ENCODE peak calls at places on chromosomes 5 and 9, in six cellular contexts. U is IMR-90, C is tibial nerve, F is breast epithelium, H is NB4, M is suprapubic skin. X is an unnamed sample.

GRCh38 chr9:105290401-105290800 is 46.0 kb downstream of the SLC44A1 start:
- DNase-seq in F (peak), C (no peak), U (peak), M (no peak), H (no peak), X (no peak)

GRCh38 chr5:65967288-65968066 is 41.1 kb downstream of the ERBIN start:
- DNase-seq in M (no peak), H (no peak), F (no peak), U (peak), C (no peak), X (no peak)

GRCh38 chr5:66814146-66814991 is 218.2 kb downstream of the MAST4 start:
- DNase-seq in H (peak), U (peak), C (peak), M (no peak), F (no peak), X (peak)

GRCh38 chr9:133946840-133947486 is 45.2 kb downstream of the VAV2 start:
- DNase-seq in U (no peak), M (no peak), H (no peak), F (no peak), C (no peak), X (no peak)

GRCh38 chr5:173764321-173765029 is 123.7 kb upstream of the CPEB4 start:
- DNase-seq in H (peak), F (peak), C (peak), M (peak), U (peak), X (peak)

GRCh38 chr9:77714077-77714549 is 66.0 kb upstream of the GNA14 start:
- DNase-seq in U (peak), C (no peak), F (no peak), H (peak), M (no peak), X (no peak)

GRCh38 chr5:65625743-65626142 is 916 bp downstream of the SHLD3 start:
- DNase-seq in M (no peak), H (peak), F (no peak), U (no peak), C (no peak), X (no peak)

GRCh38 chr5:2131826-2132496 is 249.2 kb upstream of the IRX4 start:
- DNase-seq in H (no peak), F (no peak), C (no peak), M (no peak), U (no peak), X (no peak)

GRCh38 chr5:83281658-83282057 is 189.9 kb upstream of the VCAN start:
- DNase-seq in C (no peak), F (no peak), M (no peak), U (peak), H (no peak), X (no peak)

GRCh38 chr9:95070549-95071021 is 246.9 kb downstream of the FANCC start:
- DNase-seq in C (no peak), U (no peak), H (no peak), M (no peak), F (no peak), X (peak)

GRCh38 chr9:95063300-95063699 is 254.2 kb downstream of the FANCC start:
- DNase-seq in C (no peak), M (no peak), U (no peak), H (no peak), F (peak), X (peak)

GRCh38 chr9:95065224-95065623 is 252.3 kb downstream of the FANCC start:
- DNase-seq in U (no peak), M (no peak), C (no peak), F (peak), H (no peak), X (peak)

GRCh38 chr9:95067888-95068287 is 249.6 kb downstream of the FANCC start:
- DNase-seq in U (no peak), C (no peak), M (no peak), F (no peak), H (no peak), X (no peak)

DNA sequence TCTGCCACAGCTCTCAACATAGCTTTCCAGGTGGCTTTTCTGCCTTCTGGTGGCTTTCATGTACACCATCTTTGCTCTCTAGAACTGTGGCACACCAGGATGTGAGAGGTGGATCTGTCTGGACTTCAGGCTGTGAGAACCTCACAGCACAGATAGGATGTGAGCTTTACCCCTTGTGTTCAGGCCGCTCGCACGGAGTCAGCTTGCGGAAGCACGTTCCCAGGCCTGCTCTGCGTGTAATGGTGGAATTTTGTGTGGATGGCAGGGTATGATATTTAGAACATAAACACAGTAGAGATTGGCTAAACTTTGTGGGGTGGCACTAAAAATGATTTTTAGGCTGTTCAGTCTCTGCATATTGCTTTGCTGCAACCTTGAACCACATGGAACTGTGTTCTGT is 250.5 kb downstream of the FANCC start:
- DNase-seq in M (no peak), C (no peak), F (peak), H (no peak), U (no peak), X (peak)
- TF ChIP-seq POLR2A in M (no peak), C (no peak), F (no peak), H (no peak), U (no peak), X (no peak)

GRCh38 chr5:146409081-146409671 is 38.0 kb upstream of the TCERG1 start:
- DNase-seq in M (no peak), U (peak), H (no peak), F (no peak), C (no peak), X (no peak)
- H3K4me3 ChIP-seq in M (no peak), U (no peak), H (no peak), F (no peak), C (no peak), X (no peak)

DNA sequence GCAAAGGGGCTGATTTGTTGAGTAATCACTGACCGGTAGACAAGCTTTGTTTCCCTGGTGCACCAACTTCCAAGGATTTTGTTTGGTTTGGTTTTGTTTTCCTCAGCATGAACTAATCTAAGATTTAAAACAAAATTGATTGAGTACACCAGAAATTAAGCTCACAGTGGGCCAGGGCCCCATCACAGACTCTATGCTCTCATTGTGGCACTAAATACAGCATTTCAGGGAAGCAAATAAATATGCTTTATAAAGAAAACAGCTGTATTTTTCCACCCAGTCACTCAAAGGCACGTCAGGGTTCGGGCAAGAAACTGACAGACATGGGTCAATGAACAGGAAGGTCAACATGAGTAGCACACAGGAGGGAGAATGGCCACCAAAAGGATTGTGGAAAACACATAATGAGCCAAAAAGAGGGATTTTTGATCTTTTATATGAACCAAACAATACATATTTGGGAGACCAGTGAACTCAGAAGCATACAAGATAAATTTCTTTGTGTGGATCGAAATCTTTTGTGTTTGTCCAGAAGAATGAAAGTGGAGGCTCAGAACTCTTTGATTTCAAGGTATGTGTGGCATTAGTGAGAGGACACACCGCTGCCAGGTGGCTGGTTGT is 8.8 kb downstream of the CFAP77 start:
- DNase-seq in U (no peak), F (no peak), C (no peak), M (no peak), H (no peak), X (no peak)
- TF ChIP-seq POLR2A in U (no peak), F (no peak), C (no peak), M (no peak), H (no peak), X (no peak)

GRCh38 chr9:2817987-2818386 is 25.9 kb downstream of the PUM3 start:
- DNase-seq in F (no peak), M (no peak), U (peak), C (no peak), H (no peak), X (no peak)
- H3K4me3 ChIP-seq in F (no peak), M (no peak), U (no peak), C (no peak), H (no peak), X (no peak)

DNA sequence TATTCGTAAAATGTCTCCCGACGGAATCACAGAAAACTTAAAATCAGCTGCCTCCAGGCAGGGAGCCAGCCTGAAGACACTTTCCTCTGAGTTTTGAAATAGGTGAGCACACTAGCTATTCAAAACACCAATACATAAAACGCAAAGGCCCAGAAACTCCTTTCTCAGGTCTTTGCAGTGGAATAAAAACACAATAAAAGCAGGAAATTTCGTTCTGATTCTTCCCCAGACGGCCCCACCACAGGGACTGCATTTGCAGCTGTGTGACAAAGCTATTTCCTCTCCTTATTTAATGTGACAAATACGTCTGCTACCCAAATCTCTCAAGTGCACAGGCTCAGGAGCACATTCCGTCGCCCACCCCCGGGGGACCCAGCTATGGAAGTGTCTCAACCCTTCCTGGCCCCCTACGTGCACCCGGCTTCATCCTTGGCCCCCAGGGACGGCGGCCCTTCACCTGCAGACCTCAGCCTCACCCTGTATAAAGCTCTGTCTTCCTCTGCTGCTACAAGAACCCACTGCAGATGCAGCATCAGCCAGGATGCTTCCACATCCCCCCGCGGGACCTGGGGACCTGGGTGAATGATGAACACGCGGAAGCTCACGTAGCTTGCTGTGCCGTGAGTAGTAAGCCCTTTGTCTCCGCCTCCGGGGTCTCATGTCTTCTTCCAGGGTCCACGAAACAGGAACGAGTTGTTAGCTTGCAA is 24.9 kb downstream of the AHRR start:
- DNase-seq in F (peak), M (no peak), C (no peak), H (peak), U (no peak), X (peak)
- TF ChIP-seq POLR2A in F (no peak), M (no peak), C (no peak), H (no peak), U (no peak), X (no peak)

DNA sequence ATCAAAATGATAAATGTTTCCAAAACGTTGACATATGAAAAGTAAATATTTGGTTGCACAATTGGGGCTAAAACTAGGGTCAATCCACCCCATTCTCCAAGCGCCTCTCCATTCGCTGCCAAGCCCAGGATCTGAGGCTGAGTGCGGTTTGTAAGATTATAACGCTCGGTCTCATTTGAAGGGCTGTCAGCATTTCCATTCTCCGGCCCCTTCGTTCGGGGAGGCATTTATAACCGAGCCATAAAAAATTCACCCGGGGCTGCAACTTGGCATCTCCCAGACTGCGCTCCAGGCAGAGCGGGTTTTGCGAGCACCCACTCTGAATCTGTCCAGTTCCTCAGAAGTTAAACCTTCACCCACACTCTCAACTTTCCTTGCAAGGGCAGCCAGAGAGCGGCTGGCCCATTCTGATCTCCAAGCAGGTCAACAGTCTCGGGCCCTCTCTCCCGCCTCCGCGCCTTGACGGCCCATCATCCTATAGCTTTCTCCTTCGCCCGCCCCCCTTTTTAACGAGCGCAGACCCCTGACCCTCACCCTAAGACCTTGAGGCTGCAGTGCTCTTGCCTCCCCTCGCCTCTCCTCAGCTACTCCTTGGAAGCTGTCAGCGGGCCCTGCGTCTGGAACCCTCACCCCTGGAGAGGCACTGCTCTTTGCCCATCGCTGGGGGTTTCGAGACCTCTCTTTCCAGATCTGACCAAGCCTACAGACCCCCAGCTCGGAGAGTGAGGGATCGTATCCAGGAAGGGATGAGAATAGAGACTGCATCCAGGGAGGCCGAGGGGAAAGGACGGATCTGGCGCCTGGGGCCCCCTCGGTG is 1.1 kb downstream of the SLIT3 start:
- DNase-seq in F (no peak), U (no peak), C (no peak), M (no peak), H (no peak), X (no peak)
- H3K4me3 ChIP-seq in F (peak), U (no peak), C (peak), M (peak), H (no peak), X (peak)

GRCh38 chr9:97633859-97634485 is 351 bp downstream of the NCBP1 start:
- DNase-seq in M (no peak), U (peak), H (no peak), C (no peak), F (no peak), X (no peak)

GRCh38 chr9:97632406-97632991 is 669 bp downstream of the TSTD2 start:
- DNase-seq in F (peak), C (no peak), H (no peak), M (peak), U (peak), X (no peak)

GRCh38 chr9:97636903-97637302 is 3.3 kb downstream of the NCBP1 start:
- DNase-seq in U (no peak), C (no peak), F (no peak), M (no peak), H (peak), X (no peak)

GRCh38 chr9:97635026-97635425 is 1.4 kb downstream of the NCBP1 start:
- DNase-seq in F (no peak), C (no peak), M (no peak), U (no peak), H (no peak), X (no peak)

DNA sequence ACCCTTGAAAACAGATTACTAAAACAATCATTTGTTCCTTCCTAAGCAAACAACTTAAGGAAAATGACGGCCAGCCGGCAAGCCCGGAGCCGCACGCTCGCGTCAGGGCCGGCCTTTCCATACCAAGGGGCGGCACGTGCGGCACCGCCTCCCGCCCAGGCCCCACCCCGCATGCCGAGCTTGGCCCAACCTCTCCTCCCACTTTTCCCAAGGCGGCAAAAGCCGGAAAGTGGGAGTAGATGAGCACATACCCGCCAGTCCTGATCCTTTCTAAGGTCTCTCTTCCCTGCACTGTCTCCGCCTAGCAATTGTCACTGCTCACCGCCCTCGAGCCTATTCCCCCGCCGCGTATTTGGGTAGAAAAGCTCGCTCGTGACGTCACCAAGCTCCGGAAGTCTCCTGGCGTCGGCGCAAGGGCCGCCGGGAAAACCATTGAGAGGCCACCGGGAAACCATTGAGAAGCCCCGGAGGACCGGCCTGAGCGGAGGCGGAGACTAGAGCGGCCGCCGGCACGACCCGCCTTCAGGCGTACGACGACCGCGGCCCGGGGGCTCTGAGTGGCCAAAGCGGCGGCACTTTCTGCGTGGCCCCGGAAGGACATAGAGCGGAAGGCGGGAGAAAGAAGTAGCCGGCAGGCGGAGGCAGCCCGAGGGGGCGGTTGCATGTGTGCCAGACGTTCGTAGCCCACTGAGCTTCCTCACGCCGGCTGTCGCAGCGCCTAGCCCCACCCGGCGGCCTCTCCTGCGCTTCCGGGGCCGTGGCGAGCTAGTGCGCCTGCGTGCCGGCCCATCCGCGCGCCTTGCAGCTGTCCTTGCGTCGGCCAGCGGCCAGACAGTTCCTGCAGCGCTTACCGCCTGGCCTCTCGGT is at the start of the genes NCBP1 and TSTD2:
- DNase-seq in F (peak), C (peak), H (peak), M (peak), U (peak), X (peak)
- TF ChIP-seq POLR2A in F (peak), C (peak), H (peak), M (peak), U (peak), X (no peak)

GRCh38 chr5:119028575-119028974 is 40.2 kb upstream of the DTWD2 start:
- DNase-seq in F (no peak), U (no peak), M (no peak), H (no peak), C (no peak), X (no peak)
- H3K4me3 ChIP-seq in F (no peak), U (no peak), M (no peak), H (no peak), C (no peak), X (no peak)